ENCODE peak calls at places on chromosomes 11 and 22, in seven cellular contexts. Z, P, U, I, Q, D and W are unnamed samples.
A peak's percentile ranks its signal among the peaks of the same experiment; 100 is the strongest.

GRCh38 chr11:72688929-72689328 is 14.7 kb upstream of the PDE2A start:
- DNase-seq in I (no peak), P (no peak), Q (no peak), U (no peak), D (no peak), Z (no peak), W (no peak)

GRCh38 chr22:45572444-45572843 is 69.8 kb downstream of the FBLN1 start:
- DNase-seq in U (no peak), Q (no peak), I (no peak), D (no peak), Z (no peak), P (no peak), W (peak; percentile 26)

GRCh38 chr11:128548655-128549255 is 38.6 kb downstream of the ETS1 start:
- DNase-seq in I (no peak), P (peak; percentile 46), Q (peak; percentile 35), Z (peak; percentile 70), U (peak; percentile 88), D (peak; percentile 48), W (peak; percentile 79)

GRCh38 chr11:36126703-36127102 is 162.5 kb downstream of the COMMD9 start:
- DNase-seq in Q (no peak), I (no peak), P (no peak), Z (no peak), U (no peak), D (no peak), W (no peak)

GRCh38 chr11:12157241-12157661 is 46.9 kb downstream of the MICAL2 start:
- DNase-seq in I (no peak), U (no peak), P (no peak), Q (peak; percentile 21), D (no peak), Z (no peak), W (no peak)

GRCh38 chr11:86503131-86503530 is 128.4 kb downstream of the CCDC81 start:
- DNase-seq in P (no peak), Q (no peak), D (no peak), I (no peak), U (no peak), Z (no peak), W (no peak)

GRCh38 chr11:46521947-46522681 is 71.7 kb downstream of the AMBRA1 start:
- DNase-seq in I (no peak), D (no peak), Q (peak; percentile 33), P (no peak), U (no peak), Z (no peak), W (no peak)

GRCh38 chr11:128692750-128693578 is 908 bp upstream of the FLI1 start:
- DNase-seq in Q (no peak), D (peak; percentile 36), Z (no peak), I (no peak), P (peak; percentile 27), U (peak; percentile 79), W (peak; percentile 66)

GRCh38 chr22:37165940-37166674 is 16.4 kb upstream of the IL2RB start:
- DNase-seq in Q (no peak), Z (no peak), D (peak; percentile 54), P (no peak), U (no peak), I (no peak), W (peak; percentile 47)

GRCh38 chr22:35615156-35615555 is 2.0 kb downstream of the MB start:
- DNase-seq in I (no peak), Q (no peak), D (no peak), Z (no peak), U (no peak), P (no peak), W (peak; percentile 66)

GRCh38 chr11:61298663-61299244 is 3.6 kb upstream of the VWCE start:
- DNase-seq in P (no peak), I (no peak), U (no peak), Q (no peak), Z (no peak), D (no peak), W (no peak)

GRCh38 chr11:66476841-66477251 is 3.4 kb upstream of the DPP3 start:
- DNase-seq in P (no peak), Q (no peak), U (no peak), I (no peak), Z (no peak), D (no peak), W (no peak)

GRCh38 chr22:22666307-22667091 is 22.1 kb downstream of the GGTLC2 start:
- DNase-seq in Z (no peak), U (no peak), D (no peak), P (no peak), Q (peak; percentile 35), I (no peak), W (no peak)

GRCh38 chr11:37372667-37373066 is 774.6 kb upstream of the RAG2 start:
- DNase-seq in Z (no peak), Q (no peak), I (no peak), D (no peak), U (no peak), P (no peak), W (no peak)

GRCh38 chr11:77695417-77695816 is 57.8 kb upstream of the CLNS1A start:
- DNase-seq in D (no peak), U (no peak), I (no peak), P (no peak), Z (no peak), Q (no peak), W (no peak)

GRCh38 chr11:61061081-61061826 is 41.0 kb upstream of the CD5 start:
- DNase-seq in P (peak; percentile 56), I (peak; percentile 6), Q (peak; percentile 17), Z (no peak), U (no peak), D (peak; percentile 63), W (no peak)

GRCh38 chr22:23862103-23862502 is 4.4 kb downstream of the SLC2A11 start:
- DNase-seq in Z (no peak), I (peak; percentile 32), D (no peak), P (no peak), U (no peak), Q (peak; percentile 60), W (no peak)

GRCh38 chr11:102314784-102315183 is 2.5 kb upstream of the BIRC3 start:
- DNase-seq in D (no peak), P (no peak), Q (no peak), U (no peak), I (no peak), Z (no peak), W (no peak)

GRCh38 chr11:70423523-70424505 is 25.5 kb downstream of the CTTN start:
- DNase-seq in U (peak; percentile 45), D (no peak), Z (no peak), I (no peak), Q (peak; percentile 81), P (no peak), W (no peak)

GRCh38 chr11:96173424-96173823 is 169.6 kb downstream of the MAML2 start:
- DNase-seq in U (no peak), Q (peak; percentile 35), I (no peak), Z (no peak), P (no peak), D (no peak), W (no peak)

GRCh38 chr11:31582697-31583096 is 73.1 kb downstream of the ELP4 start:
- DNase-seq in U (no peak), Z (no peak), I (no peak), D (no peak), Q (peak; percentile 3), P (no peak), W (no peak)

GRCh38 chr22:36571991-36572390 is 43.0 kb upstream of the EIF3D start:
- DNase-seq in I (no peak), Q (no peak), P (no peak), U (no peak), Z (no peak), D (no peak), W (no peak)

GRCh38 chr11:118135051-118135795 is 17.4 kb downstream of the SCN4B start:
- DNase-seq in U (no peak), P (no peak), Z (no peak), Q (no peak), D (no peak), I (no peak), W (no peak)

GRCh38 chr11:107928767-107929507 is 689 bp downstream of the RAB39A start:
- DNase-seq in Z (no peak), Q (peak; percentile 4), I (no peak), P (no peak), D (no peak), U (no peak), W (peak; percentile 50)
- H3K27ac ChIP-seq in Z (peak overlapping the region; percentile 53), Q (no peak overlapping the region), I (no peak overlapping the region), P (no peak overlapping the region), D (no peak overlapping the region), U (no peak overlapping the region), W (no peak overlapping the region)

GRCh38 chr11:74460065-74460464 is 7.3 kb downstream of the KCNE3 start:
- DNase-seq in D (no peak), Z (peak; percentile 47), Q (no peak), P (no peak), U (no peak), I (no peak), W (no peak)

GRCh38 chr11:74459584-74459983 is 7.8 kb downstream of the KCNE3 start:
- DNase-seq in P (no peak), D (no peak), Q (no peak), I (no peak), Z (peak; percentile 16), U (no peak), W (no peak)

GRCh38 chr11:74462631-74463030 is 4.7 kb downstream of the KCNE3 start:
- DNase-seq in P (no peak), Z (peak; percentile 51), D (no peak), I (no peak), Q (peak; percentile 53), U (no peak), W (no peak)

GRCh38 chr11:74462009-74462408 is 5.3 kb downstream of the KCNE3 start:
- DNase-seq in U (peak; percentile 92), D (no peak), Q (peak; percentile 94), I (no peak), P (no peak), Z (peak; percentile 91), W (peak; percentile 88)

GRCh38 chr11:74460481-74461154 is 6.7 kb downstream of the KCNE3 start:
- DNase-seq in I (no peak), Z (peak; percentile 58), U (no peak), Q (peak; percentile 78), P (no peak), D (no peak), W (no peak)
- H3K27ac ChIP-seq in I (no peak overlapping the region), Z (peak overlapping the region; percentile 54), U (peak overlapping the region; percentile 58), Q (peak overlapping the region; percentile 79), P (no peak overlapping the region), D (peak overlapping the region; percentile 21), W (no peak overlapping the region)

DNA sequence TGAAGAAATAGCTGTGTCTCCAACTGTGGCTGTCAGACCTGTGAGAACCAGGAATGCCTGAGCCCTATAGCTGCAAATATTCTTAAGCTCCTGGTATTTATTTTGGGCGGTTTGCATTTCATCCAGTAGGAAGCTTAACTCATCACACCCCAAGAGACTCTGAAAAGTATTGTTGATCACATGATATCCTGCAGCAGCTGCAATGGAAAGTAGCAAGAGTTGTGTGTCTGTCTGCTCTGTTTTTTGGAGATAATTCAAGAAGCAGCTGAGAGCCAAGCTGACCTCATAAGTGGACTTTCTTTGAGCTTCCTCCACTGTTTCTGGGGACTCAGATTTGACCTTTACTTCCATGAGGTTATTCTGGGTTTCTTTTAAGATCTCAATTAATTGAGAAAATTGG is 36.4 kb upstream of the MRPL17 start:
- DNase-seq in P (no peak), D (no peak), Q (no peak), Z (no peak), U (no peak), I (no peak), W (no peak)
- H3K27ac ChIP-seq in P (peak overlapping the region; percentile 4), D (no peak overlapping the region), Q (no peak overlapping the region), Z (no peak overlapping the region), U (no peak overlapping the region), I (no peak overlapping the region), W (no peak overlapping the region)

DNA sequence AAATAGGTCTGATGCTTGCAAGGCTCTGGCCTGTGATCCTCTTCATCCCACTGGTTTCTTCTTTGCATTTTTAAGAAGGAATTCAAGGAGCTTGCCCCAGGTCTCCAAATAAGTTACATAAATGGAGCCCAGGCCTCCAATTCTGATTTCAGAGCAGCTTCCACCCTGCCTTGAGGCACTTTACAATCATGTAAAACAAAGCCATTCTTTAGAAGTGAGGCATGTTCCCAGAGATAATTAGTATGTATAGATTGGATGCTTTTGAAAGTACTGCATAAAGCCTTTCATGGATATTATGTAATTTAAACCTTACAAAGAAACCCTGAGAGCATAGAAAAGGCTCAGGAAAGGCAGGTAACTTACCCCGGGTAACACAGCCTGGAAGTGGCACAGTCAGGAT is 466.5 kb downstream of the MIAT start:
- DNase-seq in I (no peak), P (no peak), Z (no peak), D (no peak), Q (no peak), U (no peak), W (no peak)
- H3K27ac ChIP-seq in I (no peak overlapping the region), P (no peak overlapping the region), Z (peak overlapping the region; percentile 50), D (no peak overlapping the region), Q (no peak overlapping the region), U (no peak overlapping the region), W (no peak overlapping the region)